ENCODE peak calls at places on chromosomes 7 and 10, in five cellular contexts. One of them, this sample, is unnamed.

GRCh38 chr10:129404091-129404490 is 63.0 kb upstream of the MGMT start:
- DNase-seq in HCT116: no peak
- DNase-seq in mammary epithelial cell: no peak
- DNase-seq in H1: no peak
- DNase-seq in DND-41: no peak
- DNase-seq in this sample: no peak

GRCh38 chr7:133230591-133231194 is 22.2 kb upstream of the EXOC4 start:
- DNase-seq in HCT116: peak; percentile 39
- DNase-seq in mammary epithelial cell: peak; percentile 32
- DNase-seq in H1: no peak
- DNase-seq in DND-41: peak; percentile 47
- DNase-seq in this sample: peak; percentile 16

GRCh38 chr7:98301693-98302470 is 20.4 kb downstream of the BRI3 start:
- DNase-seq in HCT116: no peak
- DNase-seq in mammary epithelial cell: no peak
- DNase-seq in H1: no peak
- DNase-seq in DND-41: no peak
- DNase-seq in this sample: no peak

GRCh38 chr10:50990568-50991495 is 83.5 kb upstream of the PRKG1 start:
- DNase-seq in HCT116: peak; percentile 45
- DNase-seq in mammary epithelial cell: no peak
- DNase-seq in H1: no peak
- DNase-seq in DND-41: no peak
- DNase-seq in this sample: peak; percentile 73

GRCh38 chr7:95317966-95318365 is 6.4 kb downstream of the PON1 start:
- DNase-seq in HCT116: no peak
- DNase-seq in mammary epithelial cell: no peak
- DNase-seq in H1: no peak
- DNase-seq in DND-41: no peak
- DNase-seq in this sample: no peak

GRCh38 chr10:86964847-86965190 is 3.5 kb upstream of the ADIRF start:
- DNase-seq in HCT116: no peak
- DNase-seq in mammary epithelial cell: no peak
- DNase-seq in H1: no peak
- DNase-seq in DND-41: no peak
- DNase-seq in this sample: no peak

GRCh38 chr7:108528183-108528712 is 2.3 kb upstream of the PNPLA8 start:
- DNase-seq in HCT116: peak; percentile 12
- DNase-seq in mammary epithelial cell: peak; percentile 89
- DNase-seq in H1: no peak
- DNase-seq in DND-41: no peak
- DNase-seq in this sample: no peak

GRCh38 chr7:36747251-36747968 is 23.1 kb upstream of the AOAH start:
- DNase-seq in HCT116: no peak
- DNase-seq in mammary epithelial cell: peak; percentile 55
- DNase-seq in H1: no peak
- DNase-seq in DND-41: no peak
- DNase-seq in this sample: peak; percentile 91

GRCh38 chr10:120980316-120980975 is 129.3 kb downstream of the WDR11 start:
- DNase-seq in HCT116: no peak
- DNase-seq in mammary epithelial cell: no peak
- DNase-seq in H1: no peak
- DNase-seq in DND-41: no peak
- DNase-seq in this sample: no peak

GRCh38 chr10:1882728-1883127 is 145.4 kb upstream of the ADARB2 start:
- DNase-seq in HCT116: no peak
- DNase-seq in mammary epithelial cell: no peak
- DNase-seq in H1: no peak
- DNase-seq in DND-41: no peak
- DNase-seq in this sample: no peak

GRCh38 chr7:149753370-149754233 is 19.8 kb downstream of the ZNF467 start:
- DNase-seq in HCT116: peak; percentile 36
- DNase-seq in mammary epithelial cell: peak; percentile 28
- DNase-seq in H1: no peak
- DNase-seq in DND-41: no peak
- DNase-seq in this sample: no peak

GRCh38 chr10:120765241-120765803 is 85.8 kb upstream of the WDR11 start:
- DNase-seq in HCT116: no peak
- DNase-seq in mammary epithelial cell: no peak
- DNase-seq in H1: no peak
- DNase-seq in DND-41: no peak
- DNase-seq in this sample: no peak

GRCh38 chr10:113403900-113404299 is 149.0 kb upstream of the HABP2 start:
- DNase-seq in HCT116: no peak
- DNase-seq in mammary epithelial cell: no peak
- DNase-seq in H1: no peak
- DNase-seq in DND-41: no peak
- DNase-seq in this sample: no peak
- H3K9ac ChIP-seq in HCT116: no peak overlapping the region
- H3K9ac ChIP-seq in mammary epithelial cell: no peak overlapping the region
- H3K9ac ChIP-seq in H1: no peak overlapping the region
- H3K9ac ChIP-seq in DND-41: no peak overlapping the region
- H3K9ac ChIP-seq in this sample: no peak overlapping the region

GRCh38 chr10:48309711-48310226 is 3.3 kb downstream of the MAPK8 start:
- DNase-seq in HCT116: peak; percentile 67
- DNase-seq in mammary epithelial cell: peak; percentile 76
- DNase-seq in H1: no peak
- DNase-seq in DND-41: no peak
- DNase-seq in this sample: peak; percentile 88
- TF ChIP-seq CTCF in HCT116: peak; percentile 13
- TF ChIP-seq CTCF in mammary epithelial cell: no peak
- TF ChIP-seq CTCF in H1: peak; percentile 52
- TF ChIP-seq CTCF in DND-41: peak; percentile 49
- TF ChIP-seq CTCF in this sample: no peak

GRCh38 chr10:75544381-75544780 is 113.0 kb downstream of the LRMDA start:
- DNase-seq in HCT116: no peak
- DNase-seq in mammary epithelial cell: no peak
- DNase-seq in H1: no peak
- DNase-seq in DND-41: no peak
- DNase-seq in this sample: peak; percentile 24

GRCh38 chr10:75545333-75545732 is 113.9 kb downstream of the LRMDA start:
- DNase-seq in HCT116: no peak
- DNase-seq in mammary epithelial cell: no peak
- DNase-seq in H1: no peak
- DNase-seq in DND-41: no peak
- DNase-seq in this sample: no peak

GRCh38 chr10:75542902-75543301 is 111.5 kb downstream of the LRMDA start:
- DNase-seq in HCT116: no peak
- DNase-seq in mammary epithelial cell: no peak
- DNase-seq in H1: no peak
- DNase-seq in DND-41: no peak
- DNase-seq in this sample: peak; percentile 90

GRCh38 chr10:75546004-75546403 is 114.6 kb downstream of the LRMDA start:
- DNase-seq in HCT116: no peak
- DNase-seq in mammary epithelial cell: no peak
- DNase-seq in H1: no peak
- DNase-seq in DND-41: no peak
- DNase-seq in this sample: no peak

DNA sequence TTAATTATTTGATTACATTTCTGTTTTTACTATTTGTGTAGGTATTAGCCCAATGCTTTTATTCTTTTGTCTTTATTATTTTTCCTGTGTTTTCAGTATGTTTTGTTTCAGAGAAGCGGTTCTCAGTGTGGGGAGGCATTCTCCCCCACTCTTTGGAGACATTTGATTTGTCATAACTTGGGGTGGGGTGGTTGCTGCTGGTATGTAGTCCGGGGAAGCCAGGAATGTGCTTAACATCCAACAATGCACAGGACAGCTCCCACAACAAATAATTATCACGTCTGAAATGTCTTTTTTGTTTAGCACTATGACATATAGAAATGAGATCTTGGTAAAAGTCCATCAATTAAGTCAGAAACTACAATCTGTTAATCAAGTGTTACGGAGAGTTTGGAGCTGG is 113.5 kb downstream of the LRMDA start:
- DNase-seq in HCT116: no peak
- DNase-seq in mammary epithelial cell: no peak
- DNase-seq in H1: no peak
- DNase-seq in DND-41: no peak
- DNase-seq in this sample: no peak
- H3K27ac ChIP-seq in HCT116: no peak overlapping the region
- H3K27ac ChIP-seq in mammary epithelial cell: no peak overlapping the region
- H3K27ac ChIP-seq in H1: no peak overlapping the region
- H3K27ac ChIP-seq in DND-41: no peak overlapping the region
- H3K27ac ChIP-seq in this sample: no peak overlapping the region

DNA sequence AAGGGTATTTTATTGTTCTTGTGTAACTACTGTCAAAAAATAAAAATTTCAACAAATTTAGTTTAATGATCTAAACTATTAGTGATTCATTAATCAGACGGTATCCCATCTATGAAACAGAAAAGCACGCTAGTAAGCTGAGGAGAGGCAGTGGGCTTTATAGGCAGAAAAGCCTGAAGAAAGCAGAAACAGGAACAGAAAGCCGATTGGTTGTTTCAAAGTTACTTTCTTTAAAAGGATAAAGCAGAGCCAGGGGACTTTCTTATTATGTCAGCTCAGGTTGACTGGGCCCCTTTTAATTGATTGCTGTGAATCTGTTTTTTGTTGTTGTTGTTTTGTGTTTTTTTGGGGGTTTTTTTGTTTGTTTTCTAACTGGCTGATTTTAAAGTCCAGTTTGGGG is 105.5 kb downstream of the TES start:
- DNase-seq in HCT116: no peak
- DNase-seq in mammary epithelial cell: no peak
- DNase-seq in H1: no peak
- DNase-seq in DND-41: no peak
- DNase-seq in this sample: no peak
- H3K9ac ChIP-seq in HCT116: peak overlapping the region; percentile 52
- H3K9ac ChIP-seq in mammary epithelial cell: peak overlapping the region; percentile 72
- H3K9ac ChIP-seq in H1: no peak overlapping the region
- H3K9ac ChIP-seq in DND-41: no peak overlapping the region
- H3K9ac ChIP-seq in this sample: no peak overlapping the region

GRCh38 chr10:63125459-63125858 is 7.7 kb upstream of the NRBF2 start:
- DNase-seq in HCT116: no peak
- DNase-seq in mammary epithelial cell: no peak
- DNase-seq in H1: no peak
- DNase-seq in DND-41: no peak
- DNase-seq in this sample: no peak

GRCh38 chr10:63115732-63116383 is 17.3 kb upstream of the NRBF2 start:
- DNase-seq in HCT116: no peak
- DNase-seq in mammary epithelial cell: peak; percentile 94
- DNase-seq in H1: no peak
- DNase-seq in DND-41: no peak
- DNase-seq in this sample: peak; percentile 96

GRCh38 chr10:63123963-63124362 is 9.2 kb upstream of the NRBF2 start:
- DNase-seq in HCT116: no peak
- DNase-seq in mammary epithelial cell: no peak
- DNase-seq in H1: no peak
- DNase-seq in DND-41: no peak
- DNase-seq in this sample: no peak

GRCh38 chr10:63116452-63117072 is 16.6 kb upstream of the NRBF2 start:
- DNase-seq in HCT116: no peak
- DNase-seq in mammary epithelial cell: no peak
- DNase-seq in H1: no peak
- DNase-seq in DND-41: no peak
- DNase-seq in this sample: no peak

DNA sequence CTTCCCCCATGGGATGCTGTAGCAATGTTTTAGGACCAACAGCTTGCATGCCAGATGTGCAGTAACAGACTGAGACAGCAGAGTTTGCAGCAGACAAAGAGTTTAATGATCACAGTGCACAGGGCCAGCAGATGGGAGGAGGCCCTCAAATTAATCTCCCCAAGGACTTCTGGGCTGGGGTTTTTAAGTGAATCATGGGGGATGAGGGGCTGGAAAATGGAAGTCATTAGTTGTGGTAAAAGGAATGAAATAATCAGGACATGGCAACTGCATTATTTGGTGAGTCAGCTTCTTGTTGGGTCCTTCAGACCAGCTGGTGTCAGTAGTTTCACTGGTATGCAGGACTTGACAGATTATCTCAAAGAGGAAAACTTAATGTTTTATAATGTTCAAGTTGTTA is 12.6 kb upstream of the NRBF2 start:
- DNase-seq in HCT116: no peak
- DNase-seq in mammary epithelial cell: peak; percentile 38
- DNase-seq in H1: no peak
- DNase-seq in DND-41: no peak
- DNase-seq in this sample: peak; percentile 99
- TF ChIP-seq CTCF in HCT116: no peak
- TF ChIP-seq CTCF in mammary epithelial cell: no peak
- TF ChIP-seq CTCF in H1: no peak
- TF ChIP-seq CTCF in DND-41: no peak
- TF ChIP-seq CTCF in this sample: no peak

DNA sequence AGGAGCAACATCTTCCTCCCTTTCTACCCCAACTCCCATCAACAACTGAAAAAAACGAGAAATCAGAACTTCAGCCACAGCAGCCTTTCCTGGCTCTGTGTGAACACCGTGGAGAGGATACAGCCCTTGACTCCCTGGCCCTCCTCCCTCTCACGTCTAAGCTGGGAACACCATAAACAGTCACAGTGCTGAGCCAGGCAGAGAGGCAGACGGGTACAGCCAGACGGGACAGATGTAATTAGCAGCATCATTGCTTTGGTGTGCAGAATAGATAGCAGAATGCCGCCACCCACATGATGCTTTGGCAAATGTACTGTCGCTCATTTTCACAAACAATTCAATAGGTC is 63.5 kb downstream of the RGS10 start:
- DNase-seq in HCT116: no peak
- DNase-seq in mammary epithelial cell: no peak
- DNase-seq in H1: no peak
- DNase-seq in DND-41: peak; percentile 75
- DNase-seq in this sample: no peak
- H3K27ac ChIP-seq in HCT116: no peak overlapping the region
- H3K27ac ChIP-seq in mammary epithelial cell: no peak overlapping the region
- H3K27ac ChIP-seq in H1: no peak overlapping the region
- H3K27ac ChIP-seq in DND-41: peak overlapping the region; percentile 91
- H3K27ac ChIP-seq in this sample: no peak overlapping the region

GRCh38 chr10:17871036-17871435 is 61.9 kb downstream of the MRC1 start:
- DNase-seq in HCT116: no peak
- DNase-seq in mammary epithelial cell: no peak
- DNase-seq in H1: no peak
- DNase-seq in DND-41: no peak
- DNase-seq in this sample: no peak

GRCh38 chr10:17872191-17873091 is 63.3 kb downstream of the MRC1 start:
- DNase-seq in HCT116: peak; percentile 23
- DNase-seq in mammary epithelial cell: peak; percentile 8
- DNase-seq in H1: no peak
- DNase-seq in DND-41: peak; percentile 54
- DNase-seq in this sample: peak; percentile 10

GRCh38 chr10:17878896-17879295 is 69.7 kb downstream of the MRC1 start:
- DNase-seq in HCT116: no peak
- DNase-seq in mammary epithelial cell: no peak
- DNase-seq in H1: no peak
- DNase-seq in DND-41: no peak
- DNase-seq in this sample: no peak

GRCh38 chr10:17877121-17877520 is 68.0 kb downstream of the MRC1 start:
- DNase-seq in HCT116: no peak
- DNase-seq in mammary epithelial cell: no peak
- DNase-seq in H1: no peak
- DNase-seq in DND-41: no peak
- DNase-seq in this sample: no peak

GRCh38 chr10:17873946-17874345 is 64.8 kb downstream of the MRC1 start:
- DNase-seq in HCT116: no peak
- DNase-seq in mammary epithelial cell: no peak
- DNase-seq in H1: no peak
- DNase-seq in DND-41: no peak
- DNase-seq in this sample: no peak
- H3K9ac ChIP-seq in HCT116: no peak overlapping the region
- H3K9ac ChIP-seq in mammary epithelial cell: no peak overlapping the region
- H3K9ac ChIP-seq in H1: no peak overlapping the region
- H3K9ac ChIP-seq in DND-41: no peak overlapping the region
- H3K9ac ChIP-seq in this sample: no peak overlapping the region

This sample was measured in fibroblast of lung.